ENCODE peak calls at places on chromosome 15, in four cellular contexts. J is tibial nerve, K is tibial artery, X is mammary epithelial cell. I is an unnamed sample.

GRCh38 chr15:41048397-41048796 is 67.7 kb downstream of the INO80 start:
- DNase-seq in J (no peak), K (no peak), X (no peak), I (no peak)

GRCh38 chr15:77568960-77569646 is 63.6 kb downstream of the LINGO1 start:
- DNase-seq in J (peak; percentile 19), K (no peak), X (peak; percentile 8), I (peak; percentile 61)

GRCh38 chr15:33608714-33609113 is 297.9 kb downstream of the RYR3 start:
- DNase-seq in J (no peak), K (no peak), X (no peak), I (no peak)

GRCh38 chr15:35092846-35093245 is 7.8 kb upstream of the NANOGP8 start:
- DNase-seq in J (no peak), K (no peak), X (no peak), I (no peak)

GRCh38 chr15:71055461-71055860 is 59.8 kb upstream of the THSD4 start:
- DNase-seq in J (no peak), K (no peak), X (peak; percentile 59), I (no peak)

GRCh38 chr15:66839511-66840112 is 137.6 kb downstream of the SMAD6 start:
- DNase-seq in J (no peak), K (peak; percentile 63), X (no peak), I (no peak)

GRCh38 chr15:38389924-38390542 is 63.9 kb upstream of the FAM98B start:
- DNase-seq in J (peak; percentile 55), K (peak; percentile 77), X (peak; percentile 47), I (peak; percentile 57)

GRCh38 chr15:40769310-40770146 is at the start of gene C15orf62:
- DNase-seq in J (peak; percentile 14), K (peak; percentile 66), X (peak; percentile 94), I (peak; percentile 41)

GRCh38 chr15:101001796-101002195 is 82.6 kb downstream of the LRRK1 start:
- DNase-seq in J (no peak), K (no peak), X (no peak), I (no peak)

GRCh38 chr15:33200903-33201302 is 6.4 kb upstream of the FMN1 start:
- DNase-seq in J (no peak), K (no peak), X (no peak), I (no peak)

GRCh38 chr15:40892449-40893012 is 1.7 kb upstream of the VPS18 start:
- DNase-seq in J (no peak), K (no peak), X (no peak), I (no peak)

GRCh38 chr15:73078722-73079121 is 26.5 kb downstream of the NEO1 start:
- DNase-seq in J (no peak), K (no peak), X (peak; percentile 85), I (no peak)

GRCh38 chr15:69979783-69980182 is 117.9 kb downstream of the TLE3 start:
- DNase-seq in J (no peak), K (no peak), X (no peak), I (no peak)

GRCh38 chr15:100330221-100330620 is 11.6 kb downstream of the ADAMTS17 start:
- DNase-seq in J (no peak), K (no peak), X (no peak), I (no peak)

GRCh38 chr15:53272116-53272515 is 482.0 kb upstream of the ONECUT1 start:
- DNase-seq in J (no peak), K (no peak), X (no peak), I (no peak)

DNA sequence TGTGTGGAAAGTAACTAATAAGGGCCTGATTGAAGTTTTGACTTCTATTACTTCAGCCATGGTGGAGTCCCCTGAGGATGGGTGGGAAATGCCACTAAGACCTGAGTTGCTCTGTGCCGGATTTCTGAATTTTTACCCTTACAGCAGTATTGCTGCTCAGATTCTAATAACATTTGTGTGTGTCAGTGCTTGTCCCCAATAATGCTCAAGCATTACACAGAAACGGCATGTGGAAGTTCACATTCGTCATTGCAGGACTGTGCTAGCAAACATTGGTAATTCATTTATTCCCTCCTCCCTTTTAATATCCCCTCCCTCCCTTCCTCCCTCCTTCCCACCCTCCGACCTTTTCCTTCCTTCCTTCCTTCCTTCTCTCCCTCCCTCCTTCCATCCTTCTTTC is 484.5 kb upstream of the ONECUT1 start:
- DNase-seq in J (no peak), K (no peak), X (no peak), I (no peak)
- H3K27me3 ChIP-seq in J (no peaks in the 10 kb centered on the region), K (no peaks in the 10 kb centered on the region), X (no peaks in the 10 kb centered on the region), I (no peaks in the 10 kb centered on the region)

GRCh38 chr15:79310612-79310984 is 314 bp upstream of the TMED3 start:
- DNase-seq in J (no peak), K (no peak), X (peak; percentile 30), I (no peak)

GRCh38 chr15:79308874-79309273 is 2.0 kb upstream of the TMED3 start:
- DNase-seq in J (no peak), K (no peak), X (no peak), I (no peak)

GRCh38 chr15:79314186-79314585 is 3.3 kb downstream of the TMED3 start:
- DNase-seq in J (no peak), K (no peak), X (no peak), I (no peak)

GRCh38 chr15:79311901-79312553 is 1.1 kb downstream of the TMED3 start:
- DNase-seq in J (no peak), K (no peak), X (no peak), I (no peak)

DNA sequence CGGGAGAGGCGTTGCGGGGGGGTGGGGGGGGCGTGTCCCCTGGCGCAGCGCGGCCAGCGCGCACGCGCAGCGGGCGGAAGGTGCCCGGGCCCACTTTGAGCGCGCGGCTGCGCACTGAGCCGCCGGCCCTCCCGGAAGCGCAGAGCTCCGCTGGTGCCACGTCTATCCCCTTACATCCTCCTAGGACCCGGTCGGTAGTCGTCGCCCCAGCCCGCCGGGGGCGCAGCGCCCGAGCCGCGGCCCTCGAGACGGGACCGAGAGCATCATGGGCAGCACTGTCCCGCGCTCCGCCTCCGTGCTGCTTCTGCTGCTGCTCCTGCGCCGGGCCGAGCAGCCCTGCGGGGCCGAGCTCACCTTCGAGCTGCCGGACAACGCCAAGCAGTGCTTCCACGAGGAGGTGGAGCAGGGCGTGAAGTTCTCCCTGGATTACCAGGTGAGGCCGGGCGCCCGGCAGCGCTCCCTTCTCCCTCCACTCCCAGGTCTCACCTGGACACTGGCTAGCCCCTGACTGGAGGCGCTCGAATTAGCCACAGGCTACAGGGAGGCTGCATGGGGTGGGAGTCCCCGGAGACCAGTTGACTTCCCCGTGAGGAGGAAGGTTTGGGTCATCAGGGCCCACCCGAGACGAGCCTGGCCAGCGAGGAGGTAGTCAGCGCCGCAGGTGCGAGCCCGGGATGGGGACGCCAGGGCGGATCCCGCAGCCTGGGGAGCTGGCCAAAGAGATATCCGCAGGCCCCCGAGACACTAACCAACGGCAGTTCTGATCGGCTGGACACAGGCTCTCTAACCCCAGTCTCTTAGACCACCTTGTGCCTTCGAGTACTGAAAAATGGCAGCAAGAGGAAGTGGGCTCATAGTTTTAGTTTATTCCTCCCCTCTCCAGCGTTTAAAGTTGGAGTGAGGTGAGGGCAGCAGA is at the start of gene TMED3:
- DNase-seq in J (no peak), K (peak; percentile 70), X (peak; percentile 83), I (peak; percentile 32)
- H3K27me3 ChIP-seq in J (no peaks in the 10 kb centered on the region), K (no peaks in the 10 kb centered on the region), X (no peaks in the 10 kb centered on the region), I (no peaks in the 10 kb centered on the region)

DNA sequence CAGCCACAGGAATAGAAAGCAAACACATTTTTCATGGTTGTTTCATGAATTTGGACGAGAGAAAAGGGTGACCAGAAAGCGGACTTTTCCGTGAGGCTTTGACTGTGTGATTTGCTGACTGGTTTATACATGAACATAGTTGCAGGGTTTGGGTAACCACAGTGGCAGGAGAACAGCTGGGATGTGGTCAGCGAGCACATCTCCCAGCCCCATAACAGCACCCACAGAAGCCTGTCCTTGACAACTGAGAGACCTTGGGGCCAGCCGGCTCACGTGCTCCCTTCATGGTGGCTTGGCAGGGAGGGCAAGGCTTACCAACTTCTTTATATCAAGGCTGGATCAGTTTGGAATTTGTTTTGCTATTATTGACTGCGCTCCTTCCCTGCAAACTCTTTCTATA is 13.2 kb upstream of the RGMA start:
- DNase-seq in J (no peak), K (no peak), X (no peak), I (no peak)
- H3K27me3 ChIP-seq in J (no peaks in the 10 kb centered on the region), K (no peaks in the 10 kb centered on the region), X (no peaks in the 10 kb centered on the region), I (no peaks in the 10 kb centered on the region)

GRCh38 chr15:31058236-31058962 is 43.1 kb downstream of the TRPM1 start:
- DNase-seq in J (no peak), K (no peak), X (no peak), I (no peak)

GRCh38 chr15:31062310-31062964 is 39.1 kb downstream of the TRPM1 start:
- DNase-seq in J (no peak), K (no peak), X (no peak), I (no peak)

GRCh38 chr15:31062965-31063355 is 38.6 kb downstream of the TRPM1 start:
- DNase-seq in J (no peak), K (no peak), X (no peak), I (no peak)

GRCh38 chr15:31065824-31066223 is 35.7 kb downstream of the TRPM1 start:
- DNase-seq in J (no peak), K (no peak), X (peak; percentile 62), I (no peak)

GRCh38 chr15:31060429-31061140 is 40.9 kb downstream of the TRPM1 start:
- DNase-seq in J (no peak), K (no peak), X (no peak), I (no peak)
- H3K27me3 ChIP-seq in J (no peaks in the 10 kb centered on the region), K (peaks cover 2% of the 10 kb centered on the region), X (peaks cover 10% of the 10 kb centered on the region), I (no peaks in the 10 kb centered on the region)

GRCh38 chr15:57149196-57149595 is 227.1 kb upstream of the CGNL1 start:
- DNase-seq in J (no peak), K (no peak), X (peak; percentile 65), I (no peak)
- H3K27me3 ChIP-seq in J (no peaks in the 10 kb centered on the region), K (no peaks in the 10 kb centered on the region), X (no peaks in the 10 kb centered on the region), I (no peaks in the 10 kb centered on the region)

I was measured in uterus.